ENCODE peak calls at places on chromosomes 12 and 14, in five cellular contexts. W is pancreas, O is cardiac muscle cell, S is lung, T is testis. E is an unnamed sample. For H3K9me3, the result is how much of the 10 kb centered on the place peaks cover.

GRCh38 chr12:13887774-13888388 is 93.5 kb downstream of the GRIN2B start:
- DNase-seq in T (no peak), W (no peak), S (no peak), O (no peak), E (no peak)

GRCh38 chr14:102593841-102594170 is 1.4 kb downstream of the RCOR1 start:
- DNase-seq in O (no peak), W (no peak), S (no peak), T (no peak), E (no peak)

GRCh38 chr12:3636328-3636727 is 116.6 kb downstream of the CRACR2A start:
- DNase-seq in O (no peak), T (no peak), S (no peak), W (no peak), E (no peak)

GRCh38 chr12:53233671-53234091 is 1.7 kb upstream of the RARG start:
- DNase-seq in T (no peak), O (no peak), W (no peak), S (no peak), E (peak)

GRCh38 chr12:121495746-121496145 is 85.1 kb downstream of the KDM2B start:
- DNase-seq in W (no peak), O (no peak), S (no peak), T (no peak), E (peak)

GRCh38 chr12:96335270-96335669 is 65.0 kb downstream of the CDK17 start:
- DNase-seq in S (no peak), O (no peak), T (no peak), W (no peak), E (no peak)

GRCh38 chr12:65106948-65107347 is 14.2 kb downstream of the WIF1 start:
- DNase-seq in T (no peak), O (peak), S (no peak), W (no peak), E (no peak)

GRCh38 chr12:124938066-124938465 is 23.6 kb upstream of the UBC start:
- DNase-seq in O (no peak), T (no peak), W (no peak), S (no peak), E (no peak)

GRCh38 chr12:106369624-106370346 is 12.2 kb downstream of the POLR3B start:
- DNase-seq in S (no peak), T (no peak), O (peak), W (no peak), E (no peak)

GRCh38 chr12:68319988-68320623 is 12.1 kb downstream of the MDM1 start:
- DNase-seq in O (peak), T (peak), W (no peak), S (no peak), E (no peak)

GRCh38 chr14:55279384-55279783 is 8.2 kb downstream of the FBXO34 start:
- DNase-seq in W (no peak), S (no peak), O (no peak), T (no peak), E (no peak)

GRCh38 chr14:68978550-68978911 is 571 bp downstream of the ACTN1 start:
- DNase-seq in W (peak), S (peak), T (peak), O (peak), E (peak)

GRCh38 chr12:22935090-22935489 is 310.1 kb downstream of the ETNK1 start:
- DNase-seq in T (no peak), O (no peak), S (no peak), W (no peak), E (no peak)

GRCh38 chr12:48023386-48023785 is 19.1 kb upstream of the COL2A1 start:
- DNase-seq in O (no peak), W (no peak), S (no peak), T (peak), E (no peak)

GRCh38 chr12:66964629-66965028 is 285.8 kb upstream of the GRIP1 start:
- DNase-seq in W (no peak), S (no peak), O (no peak), T (no peak), E (no peak)

GRCh38 chr12:94239332-94239731 is 91.0 kb downstream of the PLXNC1 start:
- DNase-seq in O (no peak), W (no peak), T (no peak), S (no peak), E (no peak)

GRCh38 chr12:4849024-4849594 is 60.6 kb upstream of the KCNA1 start:
- DNase-seq in T (peak), O (peak), W (no peak), S (no peak), E (no peak)

GRCh38 chr12:118126119-118126757 is 9.7 kb upstream of the PEBP1 start:
- DNase-seq in S (peak), O (no peak), T (peak), W (peak), E (peak)

GRCh38 chr12:77521458-77522115 is 309.1 kb upstream of the NAV3 start:
- DNase-seq in O (no peak), S (no peak), W (no peak), T (no peak), E (no peak)

DNA sequence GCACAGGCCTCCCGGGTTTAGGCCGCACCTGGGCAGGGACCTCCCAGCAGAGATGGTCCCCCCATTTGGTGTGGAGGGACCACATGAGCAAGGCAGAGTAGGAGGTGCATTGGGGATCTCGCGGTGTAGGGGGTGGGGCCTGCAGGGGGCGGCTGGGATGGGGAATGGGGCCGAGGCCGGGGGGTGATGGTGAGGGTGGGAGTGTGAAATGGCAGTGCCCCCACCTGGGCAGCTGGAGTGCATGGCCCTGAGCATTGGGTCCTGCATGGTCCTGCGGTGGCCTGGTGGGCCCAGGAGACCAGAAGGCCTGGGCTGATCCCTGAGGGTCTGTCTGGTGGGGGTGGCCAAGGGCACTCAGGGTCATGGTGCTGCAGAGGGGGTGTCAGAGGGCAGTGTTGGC is 111.8 kb downstream of the KIF26A start:
- DNase-seq in W (peak), O (no peak), S (no peak), T (no peak), E (no peak)
- H3K9me3 ChIP-seq in W (under half), O (under half), S (under half), T (under half), E (under half)

GRCh38 chr14:74800780-74801179 is 37.7 kb downstream of the YLPM1 start:
- DNase-seq in O (no peak), T (no peak), S (no peak), W (no peak), E (no peak)

GRCh38 chr14:74799765-74800164 is 36.6 kb downstream of the YLPM1 start:
- DNase-seq in O (no peak), W (no peak), S (no peak), T (no peak), E (no peak)

GRCh38 chr14:74801396-74801795 is 38.3 kb downstream of the YLPM1 start:
- DNase-seq in W (no peak), S (no peak), T (no peak), O (no peak), E (no peak)

GRCh38 chr14:74804219-74804825 is 41.2 kb downstream of the YLPM1 start:
- DNase-seq in W (no peak), O (peak), T (peak), S (no peak), E (no peak)
- TF ChIP-seq CTCF in W (no peak), O (peak), T (no peak), S (peak), E (peak)

DNA sequence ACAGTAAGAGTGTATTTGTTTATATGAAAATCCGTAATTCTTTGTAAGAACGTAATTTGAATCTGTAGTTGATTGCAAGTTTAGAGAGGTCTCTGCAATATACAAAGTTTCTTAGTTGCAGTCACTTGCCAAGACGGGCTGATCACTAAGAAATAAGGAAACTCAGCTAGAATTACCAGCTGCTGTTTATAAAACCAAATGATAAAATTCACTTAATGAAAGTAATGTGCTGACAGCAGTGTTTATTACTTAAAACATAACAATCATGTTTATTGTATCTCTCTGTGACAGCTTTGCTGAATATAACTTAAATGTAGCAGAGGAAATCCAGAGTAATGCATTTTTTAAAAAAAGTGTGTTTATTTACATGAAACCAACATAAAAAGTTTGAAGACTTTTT is 31.2 kb downstream of the SRGAP1 start:
- DNase-seq in T (no peak), S (no peak), O (no peak), W (no peak), E (no peak)
- H3K4me3 ChIP-seq in T (no peak), S (no peak), O (no peak), W (no peak), E (no peak)

GRCh38 chr12:132904718-132905328 is 17.4 kb upstream of the CHFR start:
- DNase-seq in T (peak), S (peak), W (peak), O (peak), E (peak)

GRCh38 chr12:132907216-132907615 is 19.8 kb upstream of the CHFR start:
- DNase-seq in W (no peak), S (no peak), O (no peak), T (no peak), E (no peak)

GRCh38 chr12:132908145-132909029 is 21.0 kb upstream of the CHFR start:
- DNase-seq in S (peak), O (peak), W (peak), T (peak), E (peak)

GRCh38 chr12:132909030-132909368 is 21.6 kb upstream of the CHFR start:
- DNase-seq in W (peak), S (no peak), O (no peak), T (no peak), E (no peak)
- H3K9me3 ChIP-seq in W (under half), S (under half), O (under half), T (under half), E (under half)

GRCh38 chr12:28060901-28061300 is 88.4 kb upstream of the PTHLH start:
- DNase-seq in W (no peak), O (no peak), S (no peak), T (no peak), E (no peak)
- TF ChIP-seq CTCF in W (no peak), O (no peak), S (no peak), T (no peak), E (no peak)

E was measured in right lobe of liver.